ENCODE peak calls at places on chromosomes 13 and 19, in five cellular contexts. One of them, this sample, is unnamed.

GRCh38 chr13:31699650-31700049 is 39.7 kb upstream of the RXFP2 start:
- DNase-seq in neuronal stem cell: peak
- DNase-seq in H1: no peak
- DNase-seq in mesenchymal stem cell: no peak
- DNase-seq in trophoblast cell: no peak
- DNase-seq in this sample: peak

GRCh38 chr13:110536006-110536693 is 25.4 kb downstream of the RAB20 start:
- DNase-seq in neuronal stem cell: no peak
- DNase-seq in H1: no peak
- DNase-seq in mesenchymal stem cell: no peak
- DNase-seq in trophoblast cell: no peak
- DNase-seq in this sample: no peak

GRCh38 chr13:109427695-109428094 is 358.7 kb downstream of the IRS2 start:
- DNase-seq in neuronal stem cell: no peak
- DNase-seq in H1: no peak
- DNase-seq in mesenchymal stem cell: no peak
- DNase-seq in trophoblast cell: no peak
- DNase-seq in this sample: no peak

GRCh38 chr13:33015791-33016323 is 366 bp upstream of the KL start:
- DNase-seq in neuronal stem cell: no peak
- DNase-seq in H1: no peak
- DNase-seq in mesenchymal stem cell: peak
- DNase-seq in trophoblast cell: no peak
- DNase-seq in this sample: peak

GRCh38 chr13:110387451-110388140 is 80.5 kb downstream of the COL4A2 start:
- DNase-seq in neuronal stem cell: no peak
- DNase-seq in H1: no peak
- DNase-seq in mesenchymal stem cell: peak
- DNase-seq in trophoblast cell: peak
- DNase-seq in this sample: peak

GRCh38 chr13:18212873-18213272 is 968.8 kb downstream of the TUBA3C start:
- DNase-seq in neuronal stem cell: peak
- DNase-seq in H1: no peak
- DNase-seq in mesenchymal stem cell: peak
- DNase-seq in trophoblast cell: no peak
- DNase-seq in this sample: no peak

GRCh38 chr13:32212420-32212819 is 102.7 kb downstream of the ZAR1L start:
- DNase-seq in neuronal stem cell: no peak
- DNase-seq in H1: no peak
- DNase-seq in mesenchymal stem cell: peak
- DNase-seq in trophoblast cell: no peak
- DNase-seq in this sample: no peak

GRCh38 chr13:112651750-112652511 is 37.9 kb upstream of the ATP11A start:
- DNase-seq in neuronal stem cell: no peak
- DNase-seq in H1: no peak
- DNase-seq in mesenchymal stem cell: no peak
- DNase-seq in trophoblast cell: no peak
- DNase-seq in this sample: no peak

GRCh38 chr13:60572003-60572792 is 175.2 kb downstream of the TDRD3 start:
- DNase-seq in neuronal stem cell: no peak
- DNase-seq in H1: no peak
- DNase-seq in mesenchymal stem cell: peak
- DNase-seq in trophoblast cell: no peak
- DNase-seq in this sample: peak

GRCh38 chr19:48271531-48272151 is 1.8 kb downstream of the ZNF114 start:
- DNase-seq in neuronal stem cell: peak
- DNase-seq in H1: peak
- DNase-seq in mesenchymal stem cell: peak
- DNase-seq in trophoblast cell: peak
- DNase-seq in this sample: peak

GRCh38 chr19:47778089-47778953 is at the start of gene SELENOW:
- DNase-seq in neuronal stem cell: peak
- DNase-seq in H1: peak
- DNase-seq in mesenchymal stem cell: peak
- DNase-seq in trophoblast cell: peak
- DNase-seq in this sample: peak

GRCh38 chr13:110341445-110342247 is 34.6 kb downstream of the COL4A2 start:
- DNase-seq in neuronal stem cell: no peak
- DNase-seq in H1: no peak
- DNase-seq in mesenchymal stem cell: peak
- DNase-seq in trophoblast cell: no peak
- DNase-seq in this sample: no peak

GRCh38 chr19:55535579-55536350 is 1.2 kb downstream of the SBK2 start:
- DNase-seq in neuronal stem cell: no peak
- DNase-seq in H1: no peak
- DNase-seq in mesenchymal stem cell: no peak
- DNase-seq in trophoblast cell: no peak
- DNase-seq in this sample: no peak

GRCh38 chr13:42750858-42751257 is 30.5 kb upstream of the FAM216B start:
- DNase-seq in neuronal stem cell: no peak
- DNase-seq in H1: no peak
- DNase-seq in mesenchymal stem cell: no peak
- DNase-seq in trophoblast cell: no peak
- DNase-seq in this sample: no peak

GRCh38 chr19:10104665-10105221 is 1.4 kb upstream of the PPAN start:
- DNase-seq in neuronal stem cell: no peak
- DNase-seq in H1: no peak
- DNase-seq in mesenchymal stem cell: no peak
- DNase-seq in trophoblast cell: no peak
- DNase-seq in this sample: no peak

GRCh38 chr19:31344403-31344802 is 4.8 kb downstream of the TSHZ3 start:
- DNase-seq in neuronal stem cell: no peak
- DNase-seq in H1: no peak
- DNase-seq in mesenchymal stem cell: no peak
- DNase-seq in trophoblast cell: no peak
- DNase-seq in this sample: peak

GRCh38 chr19:29583196-29584006 is 22.7 kb upstream of the POP4 start:
- DNase-seq in neuronal stem cell: no peak
- DNase-seq in H1: no peak
- DNase-seq in mesenchymal stem cell: no peak
- DNase-seq in trophoblast cell: no peak
- DNase-seq in this sample: no peak

GRCh38 chr19:13002389-13002898 is 7.2 kb downstream of the NFIX start:
- DNase-seq in neuronal stem cell: no peak
- DNase-seq in H1: no peak
- DNase-seq in mesenchymal stem cell: no peak
- DNase-seq in trophoblast cell: no peak
- DNase-seq in this sample: no peak

GRCh38 chr19:45419895-45420294 is 3.8 kb downstream of the ERCC1 start:
- DNase-seq in neuronal stem cell: no peak
- DNase-seq in H1: no peak
- DNase-seq in mesenchymal stem cell: no peak
- DNase-seq in trophoblast cell: no peak
- DNase-seq in this sample: no peak

GRCh38 chr13:94065741-94066140 is 413.7 kb downstream of the DCT start:
- DNase-seq in neuronal stem cell: no peak
- DNase-seq in H1: no peak
- DNase-seq in mesenchymal stem cell: peak
- DNase-seq in trophoblast cell: no peak
- DNase-seq in this sample: no peak

GRCh38 chr19:6730153-6730804 is 7.1 kb downstream of the GPR108 start:
- DNase-seq in neuronal stem cell: no peak
- DNase-seq in H1: peak
- DNase-seq in mesenchymal stem cell: no peak
- DNase-seq in trophoblast cell: no peak
- DNase-seq in this sample: peak

GRCh38 chr19:49679832-49680472 is 2.9 kb downstream of the PRMT1 start:
- DNase-seq in neuronal stem cell: no peak
- DNase-seq in H1: no peak
- DNase-seq in mesenchymal stem cell: no peak
- DNase-seq in trophoblast cell: no peak
- DNase-seq in this sample: no peak

GRCh38 chr19:10430505-10431253 is 10.3 kb downstream of the PDE4A start:
- DNase-seq in neuronal stem cell: no peak
- DNase-seq in H1: no peak
- DNase-seq in mesenchymal stem cell: peak
- DNase-seq in trophoblast cell: no peak
- DNase-seq in this sample: no peak

GRCh38 chr19:2266183-2266993 is 10.2 kb upstream of the JSRP1 start:
- DNase-seq in neuronal stem cell: no peak
- DNase-seq in H1: no peak
- DNase-seq in mesenchymal stem cell: peak
- DNase-seq in trophoblast cell: no peak
- DNase-seq in this sample: no peak

GRCh38 chr13:101303512-101303911 is 112.8 kb downstream of the NALCN start:
- DNase-seq in neuronal stem cell: no peak
- DNase-seq in H1: no peak
- DNase-seq in mesenchymal stem cell: no peak
- DNase-seq in trophoblast cell: no peak
- DNase-seq in this sample: no peak

GRCh38 chr19:14682084-14682483 is 7.4 kb upstream of the ADGRE3 start:
- DNase-seq in neuronal stem cell: no peak
- DNase-seq in H1: no peak
- DNase-seq in mesenchymal stem cell: no peak
- DNase-seq in trophoblast cell: no peak
- DNase-seq in this sample: no peak

GRCh38 chr19:39677931-39678889 is 22.5 kb downstream of the LGALS16 start:
- DNase-seq in neuronal stem cell: no peak
- DNase-seq in H1: no peak
- DNase-seq in mesenchymal stem cell: no peak
- DNase-seq in trophoblast cell: no peak
- DNase-seq in this sample: no peak
- H2BK12ac ChIP-seq in neuronal stem cell: no peak
- H2BK12ac ChIP-seq in H1: no peak
- H2BK12ac ChIP-seq in mesenchymal stem cell: no peak
- H2BK12ac ChIP-seq in trophoblast cell: no peak
- H2BK12ac ChIP-seq in this sample: no peak

DNA sequence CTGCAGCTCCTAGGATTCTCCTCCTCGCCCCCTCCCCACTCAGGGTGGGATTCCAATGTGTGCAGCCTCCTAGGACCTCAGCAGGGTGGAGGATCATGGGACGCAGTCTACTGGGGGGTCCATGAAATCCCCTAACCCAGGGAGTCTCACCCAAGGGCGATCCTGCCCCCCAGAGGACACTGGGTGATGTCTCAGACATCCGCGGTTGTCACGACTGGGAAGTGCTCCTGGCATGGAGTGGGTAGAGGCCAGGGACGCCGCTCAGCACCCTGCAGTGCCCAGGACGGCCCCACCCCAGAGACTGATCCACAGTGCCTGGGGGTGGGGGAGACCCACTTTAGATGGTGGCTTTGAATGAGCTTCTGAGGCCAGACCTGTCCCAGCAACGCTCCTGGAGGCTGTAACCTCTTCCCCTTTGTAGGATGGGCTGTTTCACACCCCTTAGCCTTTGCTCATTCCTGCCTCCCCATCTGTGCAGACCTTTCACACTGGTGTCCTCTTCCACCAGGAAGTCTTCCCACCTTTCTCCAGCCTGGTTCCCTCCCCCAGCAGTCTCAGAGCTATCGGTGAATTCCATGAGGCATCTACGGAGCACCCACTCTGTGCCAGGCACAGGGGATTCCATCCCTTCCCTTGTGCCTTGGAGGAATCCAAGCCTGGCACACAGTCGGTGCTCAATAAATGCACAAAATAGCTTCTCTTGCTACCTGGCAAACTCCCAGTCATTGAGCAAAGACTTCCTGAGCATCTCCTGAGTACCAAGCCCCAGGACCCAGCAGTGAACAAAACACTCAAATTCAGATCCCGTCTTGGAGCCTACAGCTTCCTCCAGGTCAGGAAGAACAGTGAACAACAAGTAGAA is 10.5 kb downstream of the SMIM24 start:
- DNase-seq in neuronal stem cell: no peak
- DNase-seq in H1: no peak
- DNase-seq in mesenchymal stem cell: no peak
- DNase-seq in trophoblast cell: no peak
- DNase-seq in this sample: no peak
- H2BK12ac ChIP-seq in neuronal stem cell: no peak
- H2BK12ac ChIP-seq in H1: no peak
- H2BK12ac ChIP-seq in mesenchymal stem cell: no peak
- H2BK12ac ChIP-seq in trophoblast cell: no peak
- H2BK12ac ChIP-seq in this sample: no peak

GRCh38 chr19:32626969-32627368 is 46.0 kb downstream of the PDCD5 start:
- DNase-seq in neuronal stem cell: no peak
- DNase-seq in H1: no peak
- DNase-seq in mesenchymal stem cell: no peak
- DNase-seq in trophoblast cell: no peak
- DNase-seq in this sample: no peak

GRCh38 chr19:32627714-32628253 is 46.8 kb downstream of the PDCD5 start:
- DNase-seq in neuronal stem cell: no peak
- DNase-seq in H1: no peak
- DNase-seq in mesenchymal stem cell: no peak
- DNase-seq in trophoblast cell: no peak
- DNase-seq in this sample: no peak

GRCh38 chr19:32619051-32619685 is 38.2 kb downstream of the PDCD5 start:
- DNase-seq in neuronal stem cell: no peak
- DNase-seq in H1: no peak
- DNase-seq in mesenchymal stem cell: no peak
- DNase-seq in trophoblast cell: no peak
- DNase-seq in this sample: no peak

GRCh38 chr19:32622002-32622401 is 41.0 kb downstream of the PDCD5 start:
- DNase-seq in neuronal stem cell: no peak
- DNase-seq in H1: no peak
- DNase-seq in mesenchymal stem cell: no peak
- DNase-seq in trophoblast cell: no peak
- DNase-seq in this sample: no peak

GRCh38 chr19:32624410-32624809 is 43.4 kb downstream of the PDCD5 start:
- DNase-seq in neuronal stem cell: no peak
- DNase-seq in H1: no peak
- DNase-seq in mesenchymal stem cell: no peak
- DNase-seq in trophoblast cell: no peak
- DNase-seq in this sample: no peak
- H2BK12ac ChIP-seq in neuronal stem cell: no peak
- H2BK12ac ChIP-seq in H1: no peak
- H2BK12ac ChIP-seq in mesenchymal stem cell: no peak
- H2BK12ac ChIP-seq in trophoblast cell: no peak
- H2BK12ac ChIP-seq in this sample: no peak

GRCh38 chr19:19236173-19236572 is 24.4 kb downstream of the NCAN start:
- DNase-seq in neuronal stem cell: no peak
- DNase-seq in H1: no peak
- DNase-seq in mesenchymal stem cell: no peak
- DNase-seq in trophoblast cell: no peak
- DNase-seq in this sample: no peak

GRCh38 chr19:19234220-19234816 is 22.6 kb downstream of the NCAN start:
- DNase-seq in neuronal stem cell: no peak
- DNase-seq in H1: no peak
- DNase-seq in mesenchymal stem cell: no peak
- DNase-seq in trophoblast cell: no peak
- DNase-seq in this sample: no peak

GRCh38 chr19:19240476-19240875 is 28.7 kb downstream of the NCAN start:
- DNase-seq in neuronal stem cell: no peak
- DNase-seq in H1: no peak
- DNase-seq in mesenchymal stem cell: no peak
- DNase-seq in trophoblast cell: no peak
- DNase-seq in this sample: no peak

GRCh38 chr19:19238126-19238894 is 26.6 kb downstream of the NCAN start:
- DNase-seq in neuronal stem cell: no peak
- DNase-seq in H1: no peak
- DNase-seq in mesenchymal stem cell: no peak
- DNase-seq in trophoblast cell: no peak
- DNase-seq in this sample: no peak

DNA sequence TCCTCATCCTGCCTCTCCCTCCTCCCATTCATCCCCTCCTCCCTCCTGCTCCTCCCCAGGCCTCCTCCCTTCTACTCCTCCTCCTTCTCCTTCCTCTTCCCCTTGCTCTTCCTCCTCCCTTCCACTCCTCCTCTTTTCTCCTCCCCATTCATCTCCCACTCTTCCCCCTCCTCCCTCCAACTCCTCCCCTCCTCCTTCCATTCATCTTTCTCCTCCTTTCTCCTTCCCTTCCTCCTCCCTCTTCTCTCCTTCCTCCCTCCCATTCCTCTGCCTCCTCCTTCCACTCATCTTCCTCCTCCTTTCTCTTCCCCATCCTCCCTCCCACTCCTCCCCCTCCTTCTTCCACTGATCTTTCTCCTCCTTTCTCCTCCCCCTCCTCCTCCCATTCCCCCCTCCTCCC is 27.9 kb downstream of the NCAN start:
- DNase-seq in neuronal stem cell: no peak
- DNase-seq in H1: no peak
- DNase-seq in mesenchymal stem cell: no peak
- DNase-seq in trophoblast cell: no peak
- DNase-seq in this sample: no peak
- H2BK12ac ChIP-seq in neuronal stem cell: no peak
- H2BK12ac ChIP-seq in H1: no peak
- H2BK12ac ChIP-seq in mesenchymal stem cell: no peak
- H2BK12ac ChIP-seq in trophoblast cell: no peak
- H2BK12ac ChIP-seq in this sample: no peak